ENCODE peak calls at places on chromosomes 2 and 18, in seven cellular contexts. One of them, this sample, is unnamed.

GRCh38 chr2:181038796-181039195 is 58.4 kb downstream of the UBE2E3 start:
- DNase-seq in stimulated activated CD4-positive, alpha-beta T cell treated with anti-CD3 and anti-CD28 coated beads, Interleukin-1b, Interleukin-23, amount 100 ng/mL, for 1 hour: no peak
- DNase-seq in sigmoid colon: no peak
- DNase-seq in Caki2: no peak
- DNase-seq in GM20000: no peak
- DNase-seq in psoas muscle: no peak
- DNase-seq in HTR-8/SVneo: no peak
- DNase-seq in this sample: no peak

GRCh38 chr2:213251618-213252017 is 32.6 kb upstream of the SPAG16 start:
- DNase-seq in Caki2: peak
- DNase-seq in psoas muscle: no peak
- DNase-seq in sigmoid colon: no peak
- DNase-seq in GM20000: peak
- DNase-seq in stimulated activated CD4-positive, alpha-beta T cell treated with anti-CD3 and anti-CD28 coated beads, Interleukin-1b, Interleukin-23, amount 100 ng/mL, for 1 hour: no peak
- DNase-seq in HTR-8/SVneo: peak
- DNase-seq in this sample: no peak

GRCh38 chr2:127735044-127735443 is 33.7 kb downstream of the SFT2D3 start:
- DNase-seq in stimulated activated CD4-positive, alpha-beta T cell treated with anti-CD3 and anti-CD28 coated beads, Interleukin-1b, Interleukin-23, amount 100 ng/mL, for 1 hour: no peak
- DNase-seq in GM20000: no peak
- DNase-seq in HTR-8/SVneo: no peak
- DNase-seq in psoas muscle: no peak
- DNase-seq in Caki2: no peak
- DNase-seq in sigmoid colon: no peak
- DNase-seq in this sample: no peak

GRCh38 chr18:12744103-12744502 is 41.3 kb downstream of the PSMG2 start:
- DNase-seq in GM20000: peak
- DNase-seq in stimulated activated CD4-positive, alpha-beta T cell treated with anti-CD3 and anti-CD28 coated beads, Interleukin-1b, Interleukin-23, amount 100 ng/mL, for 1 hour: no peak
- DNase-seq in psoas muscle: no peak
- DNase-seq in Caki2: peak
- DNase-seq in HTR-8/SVneo: peak
- DNase-seq in sigmoid colon: no peak
- DNase-seq in this sample: no peak

GRCh38 chr2:138395565-138396306 is 105.8 kb upstream of the SPOPL start:
- DNase-seq in sigmoid colon: no peak
- DNase-seq in stimulated activated CD4-positive, alpha-beta T cell treated with anti-CD3 and anti-CD28 coated beads, Interleukin-1b, Interleukin-23, amount 100 ng/mL, for 1 hour: no peak
- DNase-seq in HTR-8/SVneo: no peak
- DNase-seq in psoas muscle: no peak
- DNase-seq in Caki2: peak
- DNase-seq in GM20000: no peak
- DNase-seq in this sample: peak

GRCh38 chr2:113910110-113910717 is 20.3 kb downstream of the ACTR3 start:
- DNase-seq in stimulated activated CD4-positive, alpha-beta T cell treated with anti-CD3 and anti-CD28 coated beads, Interleukin-1b, Interleukin-23, amount 100 ng/mL, for 1 hour: peak
- DNase-seq in sigmoid colon: no peak
- DNase-seq in GM20000: no peak
- DNase-seq in HTR-8/SVneo: no peak
- DNase-seq in psoas muscle: no peak
- DNase-seq in Caki2: peak
- DNase-seq in this sample: no peak

GRCh38 chr2:27264753-27265535 is 2.1 kb upstream of the SLC30A3 start:
- DNase-seq in sigmoid colon: no peak
- DNase-seq in psoas muscle: peak
- DNase-seq in stimulated activated CD4-positive, alpha-beta T cell treated with anti-CD3 and anti-CD28 coated beads, Interleukin-1b, Interleukin-23, amount 100 ng/mL, for 1 hour: peak
- DNase-seq in Caki2: peak
- DNase-seq in GM20000: peak
- DNase-seq in HTR-8/SVneo: peak
- DNase-seq in this sample: peak

GRCh38 chr2:75539955-75540716 is 20.6 kb downstream of the EVA1A start:
- DNase-seq in GM20000: no peak
- DNase-seq in sigmoid colon: no peak
- DNase-seq in stimulated activated CD4-positive, alpha-beta T cell treated with anti-CD3 and anti-CD28 coated beads, Interleukin-1b, Interleukin-23, amount 100 ng/mL, for 1 hour: no peak
- DNase-seq in psoas muscle: no peak
- DNase-seq in Caki2: no peak
- DNase-seq in HTR-8/SVneo: no peak
- DNase-seq in this sample: no peak

GRCh38 chr2:207746131-207746530 is 23.6 kb downstream of the FZD5 start:
- DNase-seq in sigmoid colon: no peak
- DNase-seq in HTR-8/SVneo: peak
- DNase-seq in Caki2: peak
- DNase-seq in psoas muscle: no peak
- DNase-seq in stimulated activated CD4-positive, alpha-beta T cell treated with anti-CD3 and anti-CD28 coated beads, Interleukin-1b, Interleukin-23, amount 100 ng/mL, for 1 hour: no peak
- DNase-seq in GM20000: peak
- DNase-seq in this sample: peak

GRCh38 chr2:9993490-9994165 is 42.1 kb downstream of the GRHL1 start:
- DNase-seq in HTR-8/SVneo: no peak
- DNase-seq in GM20000: no peak
- DNase-seq in psoas muscle: no peak
- DNase-seq in Caki2: no peak
- DNase-seq in sigmoid colon: peak
- DNase-seq in stimulated activated CD4-positive, alpha-beta T cell treated with anti-CD3 and anti-CD28 coated beads, Interleukin-1b, Interleukin-23, amount 100 ng/mL, for 1 hour: no peak
- DNase-seq in this sample: no peak

GRCh38 chr18:78457011-78457410 is 522.6 kb upstream of the SALL3 start:
- DNase-seq in HTR-8/SVneo: no peak
- DNase-seq in Caki2: no peak
- DNase-seq in stimulated activated CD4-positive, alpha-beta T cell treated with anti-CD3 and anti-CD28 coated beads, Interleukin-1b, Interleukin-23, amount 100 ng/mL, for 1 hour: no peak
- DNase-seq in GM20000: no peak
- DNase-seq in psoas muscle: no peak
- DNase-seq in sigmoid colon: no peak
- DNase-seq in this sample: no peak

GRCh38 chr2:47072018-47072691 is 83.0 kb downstream of the STPG4 start:
- DNase-seq in stimulated activated CD4-positive, alpha-beta T cell treated with anti-CD3 and anti-CD28 coated beads, Interleukin-1b, Interleukin-23, amount 100 ng/mL, for 1 hour: no peak
- DNase-seq in psoas muscle: peak
- DNase-seq in GM20000: no peak
- DNase-seq in sigmoid colon: peak
- DNase-seq in Caki2: no peak
- DNase-seq in HTR-8/SVneo: no peak
- DNase-seq in this sample: peak

GRCh38 chr2:29940706-29941105 is 19.3 kb upstream of the ALK start:
- DNase-seq in psoas muscle: no peak
- DNase-seq in stimulated activated CD4-positive, alpha-beta T cell treated with anti-CD3 and anti-CD28 coated beads, Interleukin-1b, Interleukin-23, amount 100 ng/mL, for 1 hour: no peak
- DNase-seq in sigmoid colon: peak
- DNase-seq in GM20000: no peak
- DNase-seq in HTR-8/SVneo: no peak
- DNase-seq in Caki2: no peak
- DNase-seq in this sample: peak

GRCh38 chr18:54717673-54718435 is 110.4 kb upstream of the RAB27B start:
- DNase-seq in sigmoid colon: no peak
- DNase-seq in stimulated activated CD4-positive, alpha-beta T cell treated with anti-CD3 and anti-CD28 coated beads, Interleukin-1b, Interleukin-23, amount 100 ng/mL, for 1 hour: peak
- DNase-seq in GM20000: peak
- DNase-seq in psoas muscle: no peak
- DNase-seq in Caki2: no peak
- DNase-seq in HTR-8/SVneo: no peak
- DNase-seq in this sample: no peak

GRCh38 chr2:7539760-7540159 is 622.5 kb downstream of the RNF144A start:
- DNase-seq in sigmoid colon: no peak
- DNase-seq in GM20000: no peak
- DNase-seq in Caki2: no peak
- DNase-seq in psoas muscle: no peak
- DNase-seq in HTR-8/SVneo: no peak
- DNase-seq in stimulated activated CD4-positive, alpha-beta T cell treated with anti-CD3 and anti-CD28 coated beads, Interleukin-1b, Interleukin-23, amount 100 ng/mL, for 1 hour: no peak
- DNase-seq in this sample: no peak

GRCh38 chr2:104746790-104747320 is 107.1 kb upstream of the POU3F3 start:
- DNase-seq in HTR-8/SVneo: no peak
- DNase-seq in stimulated activated CD4-positive, alpha-beta T cell treated with anti-CD3 and anti-CD28 coated beads, Interleukin-1b, Interleukin-23, amount 100 ng/mL, for 1 hour: no peak
- DNase-seq in GM20000: no peak
- DNase-seq in Caki2: no peak
- DNase-seq in psoas muscle: no peak
- DNase-seq in sigmoid colon: no peak
- DNase-seq in this sample: no peak

GRCh38 chr2:114057638-114058037 is 167.7 kb downstream of the ACTR3 start:
- DNase-seq in HTR-8/SVneo: no peak
- DNase-seq in psoas muscle: no peak
- DNase-seq in sigmoid colon: no peak
- DNase-seq in Caki2: no peak
- DNase-seq in GM20000: no peak
- DNase-seq in stimulated activated CD4-positive, alpha-beta T cell treated with anti-CD3 and anti-CD28 coated beads, Interleukin-1b, Interleukin-23, amount 100 ng/mL, for 1 hour: no peak
- DNase-seq in this sample: no peak

GRCh38 chr2:217069263-217070042 is 209.6 kb upstream of the TNP1 start:
- DNase-seq in sigmoid colon: no peak
- DNase-seq in GM20000: no peak
- DNase-seq in psoas muscle: no peak
- DNase-seq in HTR-8/SVneo: no peak
- DNase-seq in stimulated activated CD4-positive, alpha-beta T cell treated with anti-CD3 and anti-CD28 coated beads, Interleukin-1b, Interleukin-23, amount 100 ng/mL, for 1 hour: no peak
- DNase-seq in Caki2: no peak
- DNase-seq in this sample: no peak

GRCh38 chr2:41206004-41206403 is 754.1 kb upstream of the SLC8A1 start:
- DNase-seq in sigmoid colon: no peak
- DNase-seq in stimulated activated CD4-positive, alpha-beta T cell treated with anti-CD3 and anti-CD28 coated beads, Interleukin-1b, Interleukin-23, amount 100 ng/mL, for 1 hour: no peak
- DNase-seq in Caki2: no peak
- DNase-seq in psoas muscle: no peak
- DNase-seq in HTR-8/SVneo: no peak
- DNase-seq in GM20000: no peak
- DNase-seq in this sample: no peak

GRCh38 chr2:136185991-136186771 is 68.2 kb upstream of the CXCR4 start:
- DNase-seq in psoas muscle: no peak
- DNase-seq in HTR-8/SVneo: no peak
- DNase-seq in Caki2: no peak
- DNase-seq in GM20000: no peak
- DNase-seq in sigmoid colon: no peak
- DNase-seq in stimulated activated CD4-positive, alpha-beta T cell treated with anti-CD3 and anti-CD28 coated beads, Interleukin-1b, Interleukin-23, amount 100 ng/mL, for 1 hour: no peak
- DNase-seq in this sample: no peak

GRCh38 chr2:135792401-135793152 is 44.4 kb downstream of the LCT start:
- DNase-seq in Caki2: no peak
- DNase-seq in psoas muscle: no peak
- DNase-seq in sigmoid colon: no peak
- DNase-seq in HTR-8/SVneo: no peak
- DNase-seq in stimulated activated CD4-positive, alpha-beta T cell treated with anti-CD3 and anti-CD28 coated beads, Interleukin-1b, Interleukin-23, amount 100 ng/mL, for 1 hour: no peak
- DNase-seq in GM20000: no peak
- DNase-seq in this sample: no peak

GRCh38 chr2:152426801-152427200 is 91.8 kb downstream of the FMNL2 start:
- DNase-seq in GM20000: no peak
- DNase-seq in psoas muscle: no peak
- DNase-seq in Caki2: no peak
- DNase-seq in HTR-8/SVneo: no peak
- DNase-seq in stimulated activated CD4-positive, alpha-beta T cell treated with anti-CD3 and anti-CD28 coated beads, Interleukin-1b, Interleukin-23, amount 100 ng/mL, for 1 hour: no peak
- DNase-seq in sigmoid colon: no peak
- DNase-seq in this sample: no peak

GRCh38 chr2:138095336-138095735 is 131.1 kb downstream of the HNMT start:
- DNase-seq in psoas muscle: no peak
- DNase-seq in stimulated activated CD4-positive, alpha-beta T cell treated with anti-CD3 and anti-CD28 coated beads, Interleukin-1b, Interleukin-23, amount 100 ng/mL, for 1 hour: no peak
- DNase-seq in HTR-8/SVneo: no peak
- DNase-seq in sigmoid colon: no peak
- DNase-seq in GM20000: no peak
- DNase-seq in Caki2: no peak
- DNase-seq in this sample: no peak

GRCh38 chr2:121282800-121283382 is 2.1 kb downstream of the TFCP2L1 start:
- DNase-seq in HTR-8/SVneo: no peak
- DNase-seq in stimulated activated CD4-positive, alpha-beta T cell treated with anti-CD3 and anti-CD28 coated beads, Interleukin-1b, Interleukin-23, amount 100 ng/mL, for 1 hour: no peak
- DNase-seq in GM20000: no peak
- DNase-seq in sigmoid colon: no peak
- DNase-seq in Caki2: no peak
- DNase-seq in psoas muscle: no peak
- DNase-seq in this sample: no peak

GRCh38 chr2:230793573-230794359 is 71.0 kb upstream of the ITM2C start:
- DNase-seq in GM20000: peak
- DNase-seq in HTR-8/SVneo: peak
- DNase-seq in Caki2: peak
- DNase-seq in sigmoid colon: peak
- DNase-seq in psoas muscle: peak
- DNase-seq in stimulated activated CD4-positive, alpha-beta T cell treated with anti-CD3 and anti-CD28 coated beads, Interleukin-1b, Interleukin-23, amount 100 ng/mL, for 1 hour: no peak
- DNase-seq in this sample: peak

GRCh38 chr2:3780477-3781402 is 77.4 kb downstream of the DCDC2C start:
- DNase-seq in psoas muscle: peak
- DNase-seq in HTR-8/SVneo: peak
- DNase-seq in sigmoid colon: no peak
- DNase-seq in stimulated activated CD4-positive, alpha-beta T cell treated with anti-CD3 and anti-CD28 coated beads, Interleukin-1b, Interleukin-23, amount 100 ng/mL, for 1 hour: peak
- DNase-seq in Caki2: peak
- DNase-seq in GM20000: peak
- DNase-seq in this sample: peak

GRCh38 chr2:127615511-127616166 is 30.3 kb upstream of the GPR17 start:
- DNase-seq in GM20000: no peak
- DNase-seq in HTR-8/SVneo: no peak
- DNase-seq in psoas muscle: no peak
- DNase-seq in stimulated activated CD4-positive, alpha-beta T cell treated with anti-CD3 and anti-CD28 coated beads, Interleukin-1b, Interleukin-23, amount 100 ng/mL, for 1 hour: no peak
- DNase-seq in Caki2: no peak
- DNase-seq in sigmoid colon: peak
- DNase-seq in this sample: no peak

GRCh38 chr2:230418341-230419016 is 2.5 kb downstream of the SP100 start:
- DNase-seq in sigmoid colon: no peak
- DNase-seq in stimulated activated CD4-positive, alpha-beta T cell treated with anti-CD3 and anti-CD28 coated beads, Interleukin-1b, Interleukin-23, amount 100 ng/mL, for 1 hour: no peak
- DNase-seq in psoas muscle: no peak
- DNase-seq in Caki2: no peak
- DNase-seq in HTR-8/SVneo: peak
- DNase-seq in GM20000: no peak
- DNase-seq in this sample: peak

GRCh38 chr2:54767921-54768320 is 44.5 kb downstream of the EML6 start:
- DNase-seq in sigmoid colon: no peak
- DNase-seq in HTR-8/SVneo: peak
- DNase-seq in stimulated activated CD4-positive, alpha-beta T cell treated with anti-CD3 and anti-CD28 coated beads, Interleukin-1b, Interleukin-23, amount 100 ng/mL, for 1 hour: no peak
- DNase-seq in psoas muscle: no peak
- DNase-seq in GM20000: peak
- DNase-seq in Caki2: peak
- DNase-seq in this sample: no peak

GRCh38 chr2:226691265-226691664 is 108.4 kb downstream of the IRS1 start:
- DNase-seq in psoas muscle: no peak
- DNase-seq in GM20000: no peak
- DNase-seq in sigmoid colon: no peak
- DNase-seq in Caki2: no peak
- DNase-seq in stimulated activated CD4-positive, alpha-beta T cell treated with anti-CD3 and anti-CD28 coated beads, Interleukin-1b, Interleukin-23, amount 100 ng/mL, for 1 hour: no peak
- DNase-seq in HTR-8/SVneo: no peak
- DNase-seq in this sample: no peak

GRCh38 chr2:29224693-29225551 is 109.7 kb downstream of the CLIP4 start:
- DNase-seq in HTR-8/SVneo: no peak
- DNase-seq in GM20000: no peak
- DNase-seq in sigmoid colon: peak
- DNase-seq in psoas muscle: no peak
- DNase-seq in stimulated activated CD4-positive, alpha-beta T cell treated with anti-CD3 and anti-CD28 coated beads, Interleukin-1b, Interleukin-23, amount 100 ng/mL, for 1 hour: no peak
- DNase-seq in Caki2: no peak
- DNase-seq in this sample: no peak

GRCh38 chr18:11906926-11907874 is 917 bp downstream of the MPPE1 start:
- DNase-seq in sigmoid colon: no peak
- DNase-seq in Caki2: no peak
- DNase-seq in HTR-8/SVneo: no peak
- DNase-seq in psoas muscle: no peak
- DNase-seq in GM20000: no peak
- DNase-seq in stimulated activated CD4-positive, alpha-beta T cell treated with anti-CD3 and anti-CD28 coated beads, Interleukin-1b, Interleukin-23, amount 100 ng/mL, for 1 hour: no peak
- DNase-seq in this sample: no peak

GRCh38 chr2:157420771-157421323 is 23.0 kb downstream of the CYTIP start:
- DNase-seq in Caki2: peak
- DNase-seq in GM20000: no peak
- DNase-seq in psoas muscle: no peak
- DNase-seq in stimulated activated CD4-positive, alpha-beta T cell treated with anti-CD3 and anti-CD28 coated beads, Interleukin-1b, Interleukin-23, amount 100 ng/mL, for 1 hour: no peak
- DNase-seq in sigmoid colon: no peak
- DNase-seq in HTR-8/SVneo: no peak
- DNase-seq in this sample: no peak

GRCh38 chr2:111698743-111699554 is 185.0 kb downstream of the ANAPC1 start:
- DNase-seq in stimulated activated CD4-positive, alpha-beta T cell treated with anti-CD3 and anti-CD28 coated beads, Interleukin-1b, Interleukin-23, amount 100 ng/mL, for 1 hour: no peak
- DNase-seq in Caki2: peak
- DNase-seq in HTR-8/SVneo: peak
- DNase-seq in psoas muscle: peak
- DNase-seq in sigmoid colon: peak
- DNase-seq in GM20000: no peak
- DNase-seq in this sample: peak

GRCh38 chr18:61285777-61286176 is 47.5 kb upstream of the CDH20 start:
- DNase-seq in psoas muscle: no peak
- DNase-seq in HTR-8/SVneo: no peak
- DNase-seq in stimulated activated CD4-positive, alpha-beta T cell treated with anti-CD3 and anti-CD28 coated beads, Interleukin-1b, Interleukin-23, amount 100 ng/mL, for 1 hour: no peak
- DNase-seq in GM20000: no peak
- DNase-seq in sigmoid colon: no peak
- DNase-seq in Caki2: no peak
- DNase-seq in this sample: no peak

This sample was measured in adrenal gland.